ENCODE peak calls at places on chromosomes 5 and 9, in four cellular contexts. I is stomach, P is uterus, K is suprapubic skin. O is an unnamed sample.

GRCh38 chr5:175706499-175706898 is 48.6 kb downstream of the HRH2 start:
- DNase-seq in I (peak; percentile 86), P (no peak), K (peak; percentile 7), O (peak; percentile 23)

GRCh38 chr9:136201609-136202448 is 3.1 kb downstream of the LHX3 start:
- DNase-seq in P (no peak), K (no peak), I (no peak), O (no peak)

GRCh38 chr5:135012951-135013391 is 21.1 kb downstream of the PITX1 start:
- DNase-seq in P (no peak), I (peak; percentile 22), K (no peak), O (no peak)

GRCh38 chr9:132587484-132587858 is 5.1 kb downstream of the BARHL1 start:
- DNase-seq in I (no peak), K (no peak), P (no peak), O (no peak)

GRCh38 chr5:67315082-67315801 is 118.6 kb upstream of the CD180 start:
- DNase-seq in P (no peak), I (no peak), K (no peak), O (peak; percentile 24)

GRCh38 chr5:122846051-122846567 is 696 bp downstream of the SNX24 start:
- DNase-seq in K (no peak), I (no peak), P (no peak), O (no peak)

GRCh38 chr9:107592439-107592838 is 102.9 kb upstream of the KLF4 start:
- DNase-seq in I (no peak), K (no peak), P (no peak), O (no peak)

GRCh38 chr5:179294131-179294780 is 51.0 kb downstream of the ADAMTS2 start:
- DNase-seq in P (peak; percentile 15), K (peak; percentile 74), I (no peak), O (no peak)

GRCh38 chr9:69637801-69638200 is 34.4 kb downstream of the APBA1 start:
- DNase-seq in I (no peak), K (no peak), P (no peak), O (no peak)

GRCh38 chr5:81006955-81007636 is 46.9 kb downstream of the RASGRF2 start:
- DNase-seq in I (no peak), K (no peak), P (no peak), O (no peak)

GRCh38 chr5:100043475-100043874 is 491.7 kb upstream of the FAM174A start:
- DNase-seq in K (no peak), P (no peak), I (no peak), O (no peak)

GRCh38 chr5:1787472-1788047 is 12.1 kb downstream of the MRPL36 start:
- DNase-seq in I (no peak), K (peak; percentile 68), P (peak; percentile 3), O (no peak)

GRCh38 chr9:69044226-69045219 is 9.0 kb downstream of the FXN start:
- DNase-seq in K (no peak), P (no peak), I (no peak), O (no peak)

GRCh38 chr5:157668356-157668755 is 3.0 kb upstream of the C5orf52 start:
- DNase-seq in I (no peak), P (no peak), K (no peak), O (no peak)

GRCh38 chr9:84711936-84712335 is 42.4 kb downstream of the NTRK2 start:
- DNase-seq in I (no peak), K (no peak), P (no peak), O (peak; percentile 65)

GRCh38 chr9:90960941-90961340 is 159.3 kb downstream of the SYK start:
- DNase-seq in P (no peak), K (no peak), I (no peak), O (no peak)

GRCh38 chr9:127494304-127494702 is 43.0 kb downstream of the LRSAM1 start:
- DNase-seq in P (no peak), K (no peak), I (no peak), O (no peak)

GRCh38 chr5:175778951-175779475 is 92.4 kb upstream of the CPLX2 start:
- DNase-seq in I (no peak), P (no peak), K (no peak), O (peak; percentile 91)

GRCh38 chr5:92890841-92891244 is 690.2 kb downstream of the NR2F1-AS1 start:
- DNase-seq in K (no peak), I (no peak), P (no peak), O (no peak)

GRCh38 chr9:137492464-137493162 is 33.5 kb upstream of the NSMF start:
- DNase-seq in I (no peak), P (no peak), K (no peak), O (no peak)

GRCh38 chr9:129241725-129242124 is 63.7 kb upstream of the IER5L start:
- DNase-seq in K (no peak), I (no peak), P (peak; percentile 13), O (no peak)

GRCh38 chr9:135582966-135583685 is 21.6 kb downstream of the PAEP start:
- DNase-seq in K (no peak), P (no peak), I (peak; percentile 19), O (peak; percentile 83)

DNA sequence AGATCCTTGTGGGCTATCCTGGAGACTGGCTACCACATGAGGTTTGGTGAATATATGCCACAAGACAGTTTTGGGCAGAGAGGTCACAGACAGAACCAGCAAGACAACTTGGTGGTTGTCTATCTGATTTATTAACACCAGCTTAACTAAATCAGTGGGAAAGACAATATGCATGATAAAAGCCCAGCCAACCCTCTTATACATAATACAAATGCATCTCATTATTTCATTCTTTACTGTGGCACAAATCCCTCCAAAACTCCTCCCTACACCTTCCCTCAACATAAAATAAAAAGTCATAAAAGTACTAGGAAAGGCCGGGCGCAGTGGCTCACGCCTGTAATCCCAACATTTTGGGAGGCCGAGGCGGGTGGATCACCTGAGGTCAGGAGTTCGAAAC is 8.1 kb downstream of the HINT1 start:
- DNase-seq in K (no peak), P (no peak), I (no peak), O (no peak)
- TF ChIP-seq POLR2A in K (no peak), P (no peak), I (no peak), O (no peak)

DNA sequence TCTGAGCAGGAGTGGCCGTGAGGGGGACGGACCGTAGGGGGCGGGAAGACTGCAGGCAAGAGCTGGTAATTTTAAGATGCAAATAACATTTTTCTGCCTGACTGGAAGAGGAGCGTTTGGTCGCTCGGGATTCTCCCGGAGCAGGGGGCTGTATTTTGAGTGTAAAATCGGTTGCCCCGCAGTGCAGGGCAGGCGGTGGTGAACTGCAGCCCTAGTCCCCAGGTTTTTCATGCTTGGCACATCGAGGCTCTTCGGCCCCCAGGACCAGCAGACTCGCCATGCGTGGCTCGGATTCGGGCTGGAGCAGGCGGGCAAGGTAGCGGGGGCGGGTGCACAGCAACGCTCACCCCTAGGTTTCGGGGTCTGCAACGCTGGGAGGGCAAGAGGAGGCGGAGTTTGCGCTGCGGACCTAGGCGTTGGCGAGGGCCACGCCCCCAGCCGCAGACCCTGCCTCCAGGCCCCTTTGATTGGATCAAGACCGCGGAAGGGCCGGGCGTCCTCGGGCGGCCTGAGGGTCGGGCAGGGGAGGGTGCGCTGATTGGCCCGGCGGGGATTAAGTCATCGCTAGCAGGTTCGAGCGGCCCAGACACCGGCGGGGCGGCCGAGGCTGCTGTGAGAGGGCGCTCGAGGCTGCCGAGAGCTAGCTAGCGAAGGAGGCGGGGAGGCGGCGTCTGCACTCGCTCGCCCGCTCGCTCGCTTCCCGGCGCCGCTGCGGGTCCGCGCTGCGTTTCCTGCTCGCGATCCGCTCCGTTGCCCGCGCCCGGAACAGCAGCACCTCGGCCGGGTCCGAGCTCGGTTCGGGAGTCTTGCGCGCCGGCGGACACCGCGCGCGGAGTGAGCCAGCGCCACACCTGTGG is at the start of gene ARHGAP26:
- DNase-seq in I (peak; percentile 98), P (peak; percentile 96), K (peak; percentile 99), O (peak; percentile 97)
- TF ChIP-seq POLR2A in I (peak; percentile 97), P (peak; percentile 100), K (peak; percentile 93), O (peak; percentile 96)

GRCh38 chr9:7976167-7976755 is 176.7 kb upstream of the DMAC1 start:
- DNase-seq in P (no peak), I (no peak), K (no peak), O (no peak)
- TF ChIP-seq POLR2A in P (no peak), I (no peak), K (no peak), O (no peak)

DNA sequence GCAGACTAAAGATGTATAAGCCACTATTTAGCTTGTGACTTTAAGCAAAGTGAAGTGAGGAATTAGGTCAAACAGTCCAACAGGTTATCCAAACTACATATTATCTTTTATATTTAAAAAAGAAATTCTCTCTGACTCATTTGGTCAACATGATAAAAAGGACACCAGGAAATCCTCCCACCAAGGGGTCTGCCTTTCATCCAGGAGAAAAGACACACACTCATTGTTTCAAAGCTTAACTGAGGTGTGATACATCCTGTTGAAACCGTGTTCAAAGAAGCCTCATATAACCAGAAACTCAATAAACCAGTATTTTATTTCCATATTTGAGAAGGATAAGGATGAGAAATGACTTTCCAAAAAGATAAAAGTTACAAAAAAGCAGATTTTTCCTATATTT is 417.1 kb downstream of the HCN1 start:
- DNase-seq in I (no peak), K (no peak), P (no peak), O (no peak)
- TF ChIP-seq POLR2A in I (no peak), K (no peak), P (no peak), O (no peak)